ENCODE peak calls at places on chromosomes 13 and 19, in six cellular contexts. A, M, G, O, S and H are unnamed samples.

GRCh38 chr13:44125943-44126469 is 246.3 kb downstream of the LACC1 start:
- DNase-seq in A (peak), M (no peak), G (no peak), O (no peak), S (peak), H (no peak)

GRCh38 chr13:106291006-106291405 is 244.5 kb downstream of the EFNB2 start:
- DNase-seq in A (no peak), M (no peak), G (no peak), O (peak), S (peak), H (no peak)

GRCh38 chr19:39915848-39916215 is 18.6 kb downstream of the FCGBP start:
- DNase-seq in A (no peak), M (no peak), G (no peak), O (no peak), S (no peak), H (no peak)

GRCh38 chr13:39751805-39752204 is 96.3 kb downstream of the COG6 start:
- DNase-seq in A (no peak), M (no peak), G (no peak), O (no peak), S (no peak), H (no peak)

GRCh38 chr13:32039488-32040013 is 8.0 kb downstream of the FRY start:
- DNase-seq in A (no peak), M (no peak), G (no peak), O (no peak), S (peak), H (no peak)

GRCh38 chr19:32166238-32166637 is 179.2 kb upstream of the ZNF507 start:
- DNase-seq in A (no peak), M (peak), G (no peak), O (no peak), S (no peak), H (no peak)

GRCh38 chr13:45222919-45223318 is 22.1 kb upstream of the KCTD4 start:
- DNase-seq in A (no peak), M (no peak), G (no peak), O (no peak), S (no peak), H (no peak)

GRCh38 chr13:30569901-30570576 is 47.7 kb upstream of the USPL1 start:
- DNase-seq in A (peak), M (peak), G (no peak), O (peak), S (peak), H (no peak)

GRCh38 chr13:110340812-110341444 is 33.8 kb downstream of the COL4A2 start:
- DNase-seq in A (peak), M (peak), G (peak), O (no peak), S (peak), H (no peak)

GRCh38 chr19:18304194-18304495 is 18.7 kb downstream of the LSM4 start:
- DNase-seq in A (no peak), M (no peak), G (peak), O (no peak), S (no peak), H (no peak)

GRCh38 chr13:112481458-112481857 is 105.3 kb downstream of the SPACA7 start:
- DNase-seq in A (no peak), M (no peak), G (no peak), O (no peak), S (no peak), H (no peak)

GRCh38 chr13:77535448-77535847 is at the start of gene SCEL:
- DNase-seq in A (no peak), M (no peak), G (no peak), O (peak), S (no peak), H (no peak)

GRCh38 chr19:30224689-30225606 is 147.2 kb upstream of the ZNF536 start:
- DNase-seq in A (no peak), M (peak), G (no peak), O (no peak), S (no peak), H (peak)

GRCh38 chr13:83372786-83373185 is 509.5 kb downstream of the SLITRK1 start:
- DNase-seq in A (no peak), M (no peak), G (no peak), O (peak), S (peak), H (no peak)

GRCh38 chr19:13162749-13163608 is 12.8 kb downstream of the IER2 start:
- DNase-seq in A (peak), M (peak), G (peak), O (peak), S (peak), H (peak)

GRCh38 chr13:114063545-114064515 is 68.6 kb downstream of the RASA3 start:
- DNase-seq in A (peak), M (no peak), G (peak), O (no peak), S (peak), H (no peak)

GRCh38 chr19:14821958-14822357 is 13.0 kb downstream of the OR7A5 start:
- DNase-seq in A (no peak), M (no peak), G (no peak), O (no peak), S (no peak), H (no peak)

GRCh38 chr19:39941615-39942507 is 7.4 kb upstream of the FCGBP start:
- DNase-seq in A (no peak), M (peak), G (no peak), O (peak), S (peak), H (no peak)

GRCh38 chr13:43269037-43269476 is 245.7 kb downstream of the DNAJC15 start:
- DNase-seq in A (peak), M (no peak), G (no peak), O (peak), S (peak), H (peak)

GRCh38 chr13:114025432-114026127 is 51.7 kb upstream of the C13orf46 start:
- DNase-seq in A (peak), M (no peak), G (peak), O (no peak), S (peak), H (no peak)

GRCh38 chr13:84192125-84192524 is 309.9 kb upstream of the SLITRK1 start:
- DNase-seq in A (peak), M (peak), G (no peak), O (peak), S (peak), H (no peak)

GRCh38 chr13:44148159-44148929 is 225.3 kb upstream of the SERP2 start:
- DNase-seq in A (peak), M (no peak), G (no peak), O (no peak), S (peak), H (no peak)

GRCh38 chr13:48156466-48156865 is 61.6 kb upstream of the MED4 start:
- DNase-seq in A (no peak), M (peak), G (peak), O (peak), S (no peak), H (no peak)

GRCh38 chr19:55432355-55432959 is 10.6 kb downstream of the SHISA7 start:
- DNase-seq in A (no peak), M (no peak), G (no peak), O (no peak), S (no peak), H (no peak)

GRCh38 chr13:27174766-27175455 is 3.3 kb upstream of the USP12 start:
- DNase-seq in A (no peak), M (peak), G (no peak), O (no peak), S (peak), H (no peak)

GRCh38 chr19:57359300-57359699 is 4.1 kb upstream of the TRAPPC2B start:
- DNase-seq in A (no peak), M (no peak), G (no peak), O (no peak), S (no peak), H (no peak)

GRCh38 chr13:47213057-47213456 is 316.2 kb upstream of the HTR2A start:
- DNase-seq in A (peak), M (no peak), G (no peak), O (no peak), S (peak), H (no peak)

GRCh38 chr19:49758292-49758691 is 4.8 kb downstream of the TSKS start:
- DNase-seq in A (peak), M (no peak), G (no peak), O (peak), S (peak), H (no peak)

GRCh38 chr19:44111910-44112463 is 1.2 kb upstream of the ZNF225 start:
- DNase-seq in A (peak), M (peak), G (no peak), O (peak), S (peak), H (no peak)

GRCh38 chr13:75635621-75636338 is at the start of gene LMO7:
- DNase-seq in A (peak), M (peak), G (peak), O (no peak), S (peak), H (peak)

GRCh38 chr19:45601524-45602522 is at the start of gene GPR4:
- DNase-seq in A (no peak), M (no peak), G (peak), O (no peak), S (no peak), H (no peak)
- H3K4me3 ChIP-seq in A (peak), M (no peak), G (peak), O (no peak), S (no peak), H (no peak)

DNA sequence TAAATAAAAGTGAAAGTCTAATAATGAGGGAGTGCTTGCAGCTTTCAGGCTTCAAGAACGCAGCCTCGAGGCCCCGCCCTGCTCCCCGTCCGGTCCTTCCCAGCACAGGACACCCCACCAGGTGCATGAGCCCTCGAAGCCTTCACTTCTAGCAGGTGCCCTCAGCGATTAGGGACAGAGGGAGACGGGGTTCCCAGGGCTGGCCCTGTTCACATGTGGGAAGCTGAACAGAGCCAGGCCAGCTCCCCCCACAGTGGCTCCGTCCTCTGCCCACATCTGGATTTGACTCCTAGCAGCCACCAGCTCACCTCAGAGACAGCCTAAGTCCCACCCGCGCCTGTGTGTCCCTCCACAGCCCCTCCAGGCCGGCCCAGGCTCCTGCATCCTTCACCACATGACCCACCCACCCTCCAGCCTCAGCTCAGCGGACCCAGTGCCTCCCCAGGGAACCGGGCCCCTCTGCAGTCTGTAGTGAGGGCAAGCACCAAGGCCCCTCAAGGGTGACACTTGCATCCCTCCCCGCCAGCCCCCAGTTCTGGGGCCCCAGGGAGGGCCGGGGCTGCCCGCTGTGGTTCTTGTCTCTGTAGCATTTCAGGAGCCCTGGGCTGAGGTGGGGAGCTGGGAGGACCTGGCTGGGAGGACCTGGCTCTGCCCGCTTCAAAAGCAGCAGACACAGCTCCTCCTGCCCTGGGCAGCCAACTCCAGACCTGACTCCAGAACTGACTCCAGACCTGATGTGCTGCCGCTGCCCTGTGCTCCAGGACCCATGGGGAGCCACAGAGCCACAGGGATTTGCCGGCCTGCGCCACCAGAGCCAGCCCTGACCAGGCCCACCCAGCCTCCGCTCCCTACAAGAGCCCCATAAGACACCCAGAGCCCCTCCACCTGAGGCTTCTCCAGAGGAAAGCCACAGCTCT is 27.3 kb downstream of the GPX4 start:
- DNase-seq in A (peak), M (no peak), G (no peak), O (no peak), S (no peak), H (no peak)
- H3K4me3 ChIP-seq in A (peak), M (peak), G (peak), O (peak), S (peak), H (peak)

GRCh38 chr19:1986357-1987162 is 29.0 kb downstream of the BTBD2 start:
- DNase-seq in A (no peak), M (no peak), G (no peak), O (no peak), S (no peak), H (peak)
- H3K4me3 ChIP-seq in A (no peak), M (no peak), G (no peak), O (no peak), S (no peak), H (no peak)

DNA sequence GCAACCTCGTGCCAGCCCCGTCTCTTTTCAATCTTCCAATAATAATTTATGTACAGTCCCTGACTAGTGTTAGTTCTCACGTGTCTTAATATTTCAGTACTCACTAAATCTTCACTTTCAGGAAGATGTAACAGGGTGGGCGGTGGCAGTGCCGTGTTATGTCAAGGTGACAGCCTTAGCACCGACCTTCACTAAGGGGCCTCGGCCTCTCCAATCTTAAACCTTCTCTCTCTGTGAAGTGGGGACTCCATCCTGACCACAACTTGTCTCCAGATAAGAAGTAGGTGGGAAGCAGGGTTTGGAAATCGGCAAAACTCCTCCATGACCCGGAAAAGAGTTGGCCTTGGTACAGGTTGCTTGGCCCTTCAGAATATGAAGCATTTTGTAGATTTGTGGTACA is 1.8 kb downstream of the RPS19 start:
- DNase-seq in A (no peak), M (no peak), G (no peak), O (no peak), S (no peak), H (no peak)
- H3K4me3 ChIP-seq in A (peak), M (peak), G (no peak), O (no peak), S (no peak), H (peak)